ENCODE peak calls at places on chromosomes 5 and 9, in four cellular contexts. A, D, I and T are unnamed samples.

GRCh38 chr9:134344068-134344820 is 18.0 kb downstream of the RXRA start:
- DNase-seq in A (peak; percentile 26), D (no peak), I (peak; percentile 78), T (peak; percentile 27)

GRCh38 chr9:124480621-124480981 is 26.6 kb downstream of the NR5A1 start:
- DNase-seq in A (no peak), D (no peak), I (no peak), T (no peak)

GRCh38 chr9:98218562-98219363 is 26.3 kb upstream of the CORO2A start:
- DNase-seq in A (no peak), D (no peak), I (no peak), T (no peak)

GRCh38 chr9:3956081-3956701 is 343.7 kb downstream of the GLIS3 start:
- DNase-seq in A (no peak), D (no peak), I (no peak), T (no peak)

GRCh38 chr9:119559986-119560385 is 190.8 kb upstream of the BRINP1 start:
- DNase-seq in A (no peak), D (no peak), I (no peak), T (no peak)

GRCh38 chr5:117519957-117520500 is 945.4 kb upstream of the SEMA6A start:
- DNase-seq in A (no peak), D (no peak), I (no peak), T (no peak)

GRCh38 chr5:107404595-107405366 is 266.0 kb downstream of the EFNA5 start:
- DNase-seq in A (no peak), D (no peak), I (no peak), T (no peak)

GRCh38 chr5:80941496-80941895 is 18.7 kb upstream of the RASGRF2 start:
- DNase-seq in A (no peak), D (no peak), I (no peak), T (no peak)

GRCh38 chr5:122183098-122183794 is 53.9 kb downstream of the ZNF474 start:
- DNase-seq in A (no peak), D (no peak), I (peak; percentile 77), T (no peak)

GRCh38 chr9:128702949-128703615 is 779 bp downstream of the PKN3 start:
- DNase-seq in A (no peak), D (no peak), I (peak; percentile 61), T (no peak)

GRCh38 chr5:73008831-73009230 is 53.0 kb downstream of the FCHO2 start:
- DNase-seq in A (no peak), D (no peak), I (no peak), T (no peak)

DNA sequence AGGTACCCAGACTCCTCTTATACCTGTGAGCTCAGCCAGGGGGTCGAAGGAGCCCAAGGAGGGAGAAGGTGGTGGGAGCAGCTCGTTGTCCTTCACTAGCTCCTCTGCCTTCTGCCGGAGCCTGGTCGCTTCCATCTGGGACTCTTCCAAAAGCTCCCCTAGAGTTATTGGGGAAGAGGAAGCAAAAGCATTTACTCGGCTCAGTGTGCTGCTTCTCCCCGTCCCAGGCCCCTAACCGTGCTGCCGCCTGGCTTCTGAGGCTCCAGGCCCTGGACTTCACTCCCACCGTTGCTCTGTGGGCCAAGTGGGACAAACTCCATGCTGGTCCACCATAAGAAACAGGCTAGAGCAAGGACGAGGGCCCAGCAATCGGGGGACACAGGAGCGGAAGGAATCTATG is 17.2 kb downstream of the TNIP1 start:
- DNase-seq in A (no peak), D (no peak), I (no peak), T (no peak)
- H3K36me3 ChIP-seq in A (peaks cover 51% of the 10 kb centered on the region), D (peaks cover 63% of the 10 kb centered on the region), I (peaks cover 60% of the 10 kb centered on the region), T (peaks cover 58% of the 10 kb centered on the region)

DNA sequence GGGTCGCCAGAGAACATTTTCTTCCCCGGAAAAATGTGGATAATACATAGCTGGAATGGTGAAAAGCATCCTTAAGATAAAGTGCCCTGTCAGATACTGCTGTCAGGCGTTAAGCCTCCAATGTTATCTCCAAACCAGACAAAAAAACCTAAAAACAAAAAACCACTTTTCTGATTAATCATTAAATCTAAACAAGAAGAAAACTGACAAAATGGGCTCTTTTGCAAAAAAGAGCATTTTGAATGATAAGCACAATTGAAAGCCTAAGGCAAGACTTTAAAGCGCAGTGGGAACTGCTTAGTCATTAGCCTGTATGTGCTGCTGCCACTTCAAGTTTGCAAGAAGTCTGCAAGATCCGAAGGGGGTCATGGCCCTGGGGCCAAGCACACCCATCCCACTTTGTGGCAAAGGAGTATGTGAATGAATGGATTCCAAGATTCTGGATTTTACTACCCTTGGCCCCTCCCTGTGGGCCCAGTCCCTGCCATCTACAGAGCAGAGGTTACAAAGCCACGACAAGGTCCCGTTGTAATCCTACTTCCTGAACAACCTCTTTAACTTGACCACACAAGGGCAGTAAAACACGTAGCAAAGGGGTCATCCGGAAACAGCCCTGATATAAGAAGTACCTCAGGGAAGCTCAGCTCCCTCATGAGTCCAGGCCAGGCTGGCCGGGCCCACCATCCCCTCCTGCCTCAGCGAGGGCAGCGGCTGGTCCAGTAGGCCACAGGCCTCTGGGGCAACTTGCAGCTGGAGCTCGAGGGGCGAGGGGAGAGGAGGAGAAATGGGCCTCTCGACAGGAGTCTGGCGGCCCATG is 29.7 kb downstream of the SHB start:
- DNase-seq in A (no peak), D (no peak), I (no peak), T (no peak)
- H3K4me1 ChIP-seq in A (no peaks in the 10 kb centered on the region), D (no peaks in the 10 kb centered on the region), I (peaks cover 67% of the 10 kb centered on the region), T (no peaks in the 10 kb centered on the region)

DNA sequence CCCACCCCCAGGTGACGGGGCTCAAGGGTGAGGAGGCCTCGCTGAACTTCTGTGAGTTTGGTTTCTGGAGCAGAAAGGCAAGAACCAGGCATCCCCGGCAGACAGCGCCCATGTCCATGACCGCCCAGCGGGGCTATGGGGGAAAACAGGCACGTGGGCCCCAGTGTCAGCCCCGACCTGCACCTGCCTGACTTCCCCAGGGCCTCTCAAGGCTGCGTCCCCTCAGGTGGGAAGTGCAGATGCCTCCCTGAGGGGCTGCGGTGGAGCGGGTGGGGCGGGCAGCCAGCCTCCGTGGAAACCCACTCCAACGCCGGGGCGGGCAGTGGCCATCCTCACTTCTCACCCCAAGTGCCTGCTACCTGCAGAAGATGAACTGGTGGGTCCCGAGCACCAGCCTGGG is 6.9 kb upstream of the CARD9 start:
- DNase-seq in A (no peak), D (no peak), I (no peak), T (no peak)
- H3K36me3 ChIP-seq in A (peaks cover 4% of the 10 kb centered on the region), D (peaks cover 8% of the 10 kb centered on the region), I (peaks cover 65% of the 10 kb centered on the region), T (no peaks in the 10 kb centered on the region)

DNA sequence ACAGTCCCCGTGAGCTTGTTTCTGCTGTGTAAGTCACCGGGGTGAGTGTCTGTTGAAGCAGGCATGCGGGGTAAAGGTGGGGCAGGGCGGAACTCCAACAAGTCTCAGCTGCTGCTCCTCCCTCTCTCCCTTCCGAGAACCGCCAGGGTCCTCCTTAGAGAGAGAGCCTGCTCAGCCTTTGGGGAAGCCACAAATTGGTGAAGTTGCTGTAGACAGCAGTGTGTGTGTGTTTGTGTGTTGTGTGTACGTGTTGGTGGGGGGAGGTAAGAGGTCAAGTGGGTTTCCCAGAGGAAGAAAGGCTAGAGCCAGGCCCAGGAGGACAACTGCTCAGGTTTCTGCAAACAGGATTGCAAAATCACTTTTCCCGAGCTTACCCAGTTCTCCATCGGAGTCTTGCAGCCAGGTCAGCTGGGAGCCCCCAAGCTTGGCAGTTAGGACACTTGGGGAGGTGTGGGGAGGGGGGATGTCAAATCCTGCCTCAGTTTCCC is 38.9 kb upstream of the DAB2IP start:
- DNase-seq in A (no peak), D (no peak), I (peak; percentile 59), T (no peak)
- H3K4me1 ChIP-seq in A (peaks cover 14% of the 10 kb centered on the region), D (peaks cover 12% of the 10 kb centered on the region), I (peaks cover 41% of the 10 kb centered on the region), T (peaks cover 5% of the 10 kb centered on the region)

DNA sequence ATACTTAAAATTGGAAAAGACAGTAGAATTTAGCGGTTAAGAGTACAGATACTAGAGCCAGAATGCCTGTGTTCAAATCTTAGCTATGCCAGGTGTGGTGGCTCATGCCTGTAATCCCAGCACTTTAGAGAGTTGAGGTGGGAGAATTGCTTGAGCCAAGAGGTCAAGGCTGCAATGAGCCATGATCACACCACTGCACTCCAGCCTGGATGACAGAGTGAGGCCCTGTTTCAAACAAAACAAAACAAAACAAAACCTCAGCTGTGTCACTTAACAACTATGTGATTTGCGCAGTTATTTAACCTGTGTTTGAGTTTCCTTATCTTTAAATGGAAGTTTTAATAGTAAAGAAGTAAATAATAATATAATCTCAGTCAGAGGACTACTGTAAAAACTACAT is 68.4 kb downstream of the TBCA start:
- DNase-seq in A (no peak), D (no peak), I (no peak), T (no peak)
- H3K36me3 ChIP-seq in A (peaks cover 8% of the 10 kb centered on the region), D (peaks cover 27% of the 10 kb centered on the region), I (peaks cover 51% of the 10 kb centered on the region), T (peaks cover 20% of the 10 kb centered on the region)

DNA sequence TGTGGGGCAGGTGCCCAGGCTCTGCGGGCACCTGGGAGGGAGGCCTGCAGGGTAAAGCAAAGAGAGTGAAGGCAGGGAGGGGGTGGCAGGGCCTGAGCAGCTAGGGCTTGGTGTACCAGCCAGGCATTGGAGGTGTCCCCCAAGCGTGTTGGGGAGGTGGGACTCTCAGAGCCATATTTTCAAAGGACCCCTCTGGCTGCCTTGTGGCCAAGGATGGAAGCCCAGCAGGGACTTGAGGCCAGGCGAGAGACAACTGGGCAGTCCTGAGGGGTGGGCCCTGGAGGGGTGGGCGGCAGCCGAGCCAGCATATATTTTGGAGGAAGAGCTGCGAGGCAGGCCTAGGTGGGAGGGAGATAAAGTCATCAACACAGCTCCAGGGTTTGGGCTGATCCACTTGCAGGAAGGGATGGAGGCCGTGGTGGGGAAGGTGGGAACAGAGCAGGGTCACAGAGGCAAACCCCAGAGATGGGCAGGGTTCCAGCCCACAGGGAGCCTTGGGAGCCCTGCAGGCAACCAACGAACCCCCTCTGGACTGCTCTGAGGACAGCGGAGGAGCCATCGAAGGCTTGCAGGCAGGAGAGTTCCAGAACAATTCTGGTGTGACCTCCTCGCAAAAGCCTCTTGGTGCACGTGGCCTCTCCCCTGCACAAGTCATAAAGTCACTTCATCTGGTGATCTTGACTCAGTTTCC is 35.7 kb downstream of the DUSP1 start:
- DNase-seq in A (no peak), D (no peak), I (no peak), T (no peak)
- H3K4me1 ChIP-seq in A (no peaks in the 10 kb centered on the region), D (no peaks in the 10 kb centered on the region), I (peaks cover 30% of the 10 kb centered on the region), T (no peaks in the 10 kb centered on the region)